ENCODE peak calls at places on chromosome 16, in five cellular contexts. C, H, O, U and P are unnamed samples.
A peak's percentile ranks its signal among the peaks of the same experiment; 100 is the strongest.

GRCh38 chr16:76668207-76668725 is 391.1 kb downstream of the CNTNAP4 start:
- DNase-seq in C (no peak), H (peak; percentile 2), O (no peak), U (no peak), P (no peak)

GRCh38 chr16:83994087-83994486 is 26.0 kb downstream of the NECAB2 start:
- DNase-seq in C (peak; percentile 89), H (no peak), O (no peak), U (peak; percentile 73), P (peak; percentile 98)

GRCh38 chr16:23957287-23957686 is 121.5 kb downstream of the PRKCB start:
- DNase-seq in C (no peak), H (no peak), O (no peak), U (no peak), P (no peak)

GRCh38 chr16:49345829-49346228 is 27.8 kb upstream of the C16orf78 start:
- DNase-seq in C (no peak), H (no peak), O (no peak), U (peak; percentile 7), P (no peak)

GRCh38 chr16:52630711-52631110 is 83.8 kb upstream of the TOX3 start:
- DNase-seq in C (no peak), H (no peak), O (no peak), U (no peak), P (no peak)

GRCh38 chr16:21260870-21261791 is 17.0 kb downstream of the CRYM start:
- DNase-seq in C (no peak), H (no peak), O (no peak), U (peak; percentile 81), P (peak; percentile 98)

GRCh38 chr16:11632455-11632921 is 35.8 kb upstream of the SNN start:
- DNase-seq in C (peak; percentile 52), H (no peak), O (no peak), U (peak; percentile 56), P (peak; percentile 69)

GRCh38 chr16:88723507-88723887 is 17.2 kb downstream of the CTU2 start:
- DNase-seq in C (no peak), H (no peak), O (no peak), U (no peak), P (no peak)

GRCh38 chr16:67936124-67936875 is at the start of gene PSMB10:
- DNase-seq in C (peak; percentile 46), H (peak; percentile 49), O (no peak), U (peak; percentile 28), P (peak; percentile 68)

GRCh38 chr16:19104591-19104990 is 9.2 kb upstream of the ITPRIPL2 start:
- DNase-seq in C (no peak), H (no peak), O (no peak), U (no peak), P (no peak)

GRCh38 chr16:20740007-20740883 is 1.4 kb downstream of the THUMPD1 start:
- DNase-seq in C (no peak), H (no peak), O (peak; percentile 3), U (peak; percentile 9), P (peak; percentile 12)

GRCh38 chr16:14448874-14449273 is 181.2 kb downstream of the PARN start:
- DNase-seq in C (no peak), H (no peak), O (no peak), U (no peak), P (no peak)

GRCh38 chr16:5706206-5706605 is 608.6 kb upstream of the EEF2KMT start:
- DNase-seq in C (no peak), H (no peak), O (no peak), U (no peak), P (no peak)

GRCh38 chr16:19005561-19006445 is 22.1 kb downstream of the TMC7 start:
- DNase-seq in C (no peak), H (no peak), O (no peak), U (peak; percentile 93), P (peak; percentile 54)

GRCh38 chr16:59370717-59371116 is 636.6 kb upstream of the GOT2 start:
- DNase-seq in C (no peak), H (no peak), O (no peak), U (no peak), P (no peak)

GRCh38 chr16:57804111-57804837 is 2.0 kb upstream of the KIFC3 start:
- DNase-seq in C (no peak), H (no peak), O (no peak), U (no peak), P (no peak)

GRCh38 chr16:56136256-56136655 is 55.0 kb upstream of the GNAO1 start:
- DNase-seq in C (no peak), H (no peak), O (no peak), U (no peak), P (no peak)

GRCh38 chr16:85677383-85677967 is 11.3 kb downstream of the GINS2 start:
- DNase-seq in C (no peak), H (no peak), O (no peak), U (no peak), P (no peak)

GRCh38 chr16:24138024-24138423 is 118.1 kb upstream of the CACNG3 start:
- DNase-seq in C (no peak), H (no peak), O (no peak), U (no peak), P (no peak)

GRCh38 chr16:69419956-69420355 is 4.5 kb upstream of the CYB5B start:
- DNase-seq in C (no peak), H (no peak), O (no peak), U (no peak), P (no peak)

GRCh38 chr16:30990105-30990504 is 5.1 kb downstream of the HSD3B7 start:
- DNase-seq in C (no peak), H (no peak), O (no peak), U (no peak), P (no peak)

GRCh38 chr16:49589721-49590120 is 216.1 kb downstream of the C16orf78 start:
- DNase-seq in C (no peak), H (no peak), O (no peak), U (no peak), P (no peak)